ENCODE peak calls at places on chromosomes 12 and 14, in four cellular contexts. C is naive thymus-derived CD4-positive, alpha-beta T cell; W is EL; T is HEK293T. H is an unnamed sample.

GRCh38 chr14:38404100-38404541 is 148.2 kb upstream of the CLEC14A start:
- DNase-seq in W (peak; percentile 87), C (no peak), T (no peak), H (no peak)

GRCh38 chr14:95774265-95775160 is 60.6 kb upstream of the TCL1A start:
- DNase-seq in W (peak; percentile 41), C (peak; percentile 38), T (peak; percentile 69), H (no peak)

GRCh38 chr12:32107376-32108267 is 975 bp downstream of the BICD1 start:
- DNase-seq in T (peak; percentile 27), C (peak; percentile 31), W (peak; percentile 82), H (no peak)

GRCh38 chr14:37973031-37973908 is 234.4 kb upstream of the SSTR1 start:
- DNase-seq in C (no peak), T (no peak), W (peak; percentile 31), H (no peak)

GRCh38 chr12:81077329-81077685 is 572 bp upstream of the ACSS3 start:
- DNase-seq in W (peak; percentile 31), T (peak; percentile 30), C (no peak), H (peak; percentile 61)

GRCh38 chr12:85829391-85829790 is 6.8 kb downstream of the RASSF9 start:
- DNase-seq in C (no peak), T (no peak), W (peak; percentile 9), H (no peak)

GRCh38 chr14:68361231-68361630 is 431.6 kb downstream of the ZFP36L1 start:
- DNase-seq in C (no peak), T (no peak), W (peak; percentile 81), H (no peak)

GRCh38 chr14:69317780-69318179 is 57.8 kb downstream of the GALNT16 start:
- DNase-seq in W (no peak), T (no peak), C (no peak), H (no peak)

GRCh38 chr12:109807954-109808353 is 25.2 kb downstream of the TRPV4 start:
- DNase-seq in W (no peak), T (no peak), C (no peak), H (no peak)

GRCh38 chr14:23066855-23067744 is 9.8 kb upstream of the CDH24 start:
- DNase-seq in C (no peak), T (no peak), W (no peak), H (no peak)

GRCh38 chr14:100025111-100025510 is 40.1 kb upstream of the EVL start:
- DNase-seq in C (peak; percentile 22), W (peak; percentile 59), T (peak; percentile 57), H (peak; percentile 10)

GRCh38 chr12:120199025-120199424 is 1.9 kb downstream of the RPLP0 start:
- DNase-seq in W (no peak), C (no peak), T (no peak), H (no peak)

GRCh38 chr12:50365709-50366406 is 30.6 kb downstream of the FAM186A start:
- DNase-seq in C (no peak), T (no peak), W (no peak), H (no peak)